ENCODE peak calls at places on chromosomes 6 and 20, in five cellular contexts. One of them, this sample, is unnamed.

GRCh38 chr20:23212482-23212881 is 126.4 kb upstream of the CD93 start:
- DNase-seq in cardiac fibroblast: no peak
- DNase-seq in GM12878: no peak
- DNase-seq in stomach: no peak
- DNase-seq in PC-9: no peak
- DNase-seq in this sample: no peak

GRCh38 chr6:163694988-163695942 is 280.7 kb downstream of the QKI start:
- DNase-seq in GM12878: no peak
- DNase-seq in cardiac fibroblast: no peak
- DNase-seq in stomach: no peak
- DNase-seq in PC-9: no peak
- DNase-seq in this sample: no peak

GRCh38 chr20:38119446-38119845 is 45.6 kb downstream of the TGM2 start:
- DNase-seq in cardiac fibroblast: no peak
- DNase-seq in GM12878: no peak
- DNase-seq in PC-9: no peak
- DNase-seq in stomach: peak; percentile 11
- DNase-seq in this sample: no peak

GRCh38 chr20:51129201-51129671 is 106.3 kb upstream of the KCNG1 start:
- DNase-seq in GM12878: no peak
- DNase-seq in cardiac fibroblast: no peak
- DNase-seq in PC-9: no peak
- DNase-seq in stomach: no peak
- DNase-seq in this sample: no peak

GRCh38 chr20:622161-622560 is 12.1 kb upstream of the TCF15 start:
- DNase-seq in cardiac fibroblast: no peak
- DNase-seq in stomach: no peak
- DNase-seq in GM12878: no peak
- DNase-seq in PC-9: no peak
- DNase-seq in this sample: no peak

GRCh38 chr6:69732045-69732444 is 64.8 kb downstream of the LMBRD1 start:
- DNase-seq in stomach: no peak
- DNase-seq in GM12878: no peak
- DNase-seq in PC-9: no peak
- DNase-seq in cardiac fibroblast: no peak
- DNase-seq in this sample: no peak

GRCh38 chr20:60249436-60249835 is 291.2 kb downstream of the CDH26 start:
- DNase-seq in stomach: no peak
- DNase-seq in cardiac fibroblast: peak; percentile 19
- DNase-seq in GM12878: no peak
- DNase-seq in PC-9: peak; percentile 9
- DNase-seq in this sample: no peak

GRCh38 chr6:143901885-143902708 is 37.8 kb downstream of the ZC2HC1B start:
- DNase-seq in stomach: no peak
- DNase-seq in cardiac fibroblast: peak; percentile 94
- DNase-seq in PC-9: no peak
- DNase-seq in GM12878: peak; percentile 48
- DNase-seq in this sample: peak; percentile 58

GRCh38 chr20:9474835-9475413 is 39.5 kb upstream of the LAMP5 start:
- DNase-seq in cardiac fibroblast: no peak
- DNase-seq in GM12878: no peak
- DNase-seq in stomach: no peak
- DNase-seq in PC-9: no peak
- DNase-seq in this sample: no peak

GRCh38 chr6:136066005-136066404 is 184.1 kb downstream of the MTFR2 start:
- DNase-seq in GM12878: no peak
- DNase-seq in stomach: no peak
- DNase-seq in PC-9: no peak
- DNase-seq in cardiac fibroblast: peak; percentile 80
- DNase-seq in this sample: no peak

GRCh38 chr20:57658447-57659130 is 38.4 kb upstream of the ZBP1 start:
- DNase-seq in stomach: peak; percentile 10
- DNase-seq in cardiac fibroblast: no peak
- DNase-seq in PC-9: no peak
- DNase-seq in GM12878: no peak
- DNase-seq in this sample: no peak

GRCh38 chr20:58697867-58698703 is 5.5 kb downstream of the NPEPL1 start:
- DNase-seq in cardiac fibroblast: no peak
- DNase-seq in GM12878: no peak
- DNase-seq in stomach: no peak
- DNase-seq in PC-9: no peak
- DNase-seq in this sample: no peak

GRCh38 chr20:62664316-62664971 is 22.1 kb downstream of the SLCO4A1 start:
- DNase-seq in GM12878: no peak
- DNase-seq in PC-9: no peak
- DNase-seq in stomach: no peak
- DNase-seq in cardiac fibroblast: no peak
- DNase-seq in this sample: no peak

GRCh38 chr6:87654117-87654516 is 47.9 kb downstream of the AKIRIN2 start:
- DNase-seq in cardiac fibroblast: no peak
- DNase-seq in stomach: no peak
- DNase-seq in PC-9: no peak
- DNase-seq in GM12878: no peak
- DNase-seq in this sample: no peak

GRCh38 chr6:63750400-63750799 is 114.8 kb downstream of the PHF3 start:
- DNase-seq in stomach: no peak
- DNase-seq in cardiac fibroblast: no peak
- DNase-seq in PC-9: no peak
- DNase-seq in GM12878: no peak
- DNase-seq in this sample: no peak

GRCh38 chr6:136956590-136957573 is 34.8 kb downstream of the SLC35D3 start:
- DNase-seq in cardiac fibroblast: peak; percentile 3
- DNase-seq in stomach: no peak
- DNase-seq in GM12878: no peak
- DNase-seq in PC-9: no peak
- DNase-seq in this sample: no peak

GRCh38 chr6:31087494-31088089 is 24.8 kb downstream of the C6orf15 start:
- DNase-seq in cardiac fibroblast: peak; percentile 89
- DNase-seq in GM12878: peak; percentile 25
- DNase-seq in PC-9: peak; percentile 89
- DNase-seq in stomach: peak; percentile 91
- DNase-seq in this sample: peak; percentile 39

GRCh38 chr6:71510057-71510713 is 221.6 kb downstream of the OGFRL1 start:
- DNase-seq in stomach: peak; percentile 43
- DNase-seq in cardiac fibroblast: peak; percentile 84
- DNase-seq in GM12878: no peak
- DNase-seq in PC-9: peak; percentile 67
- DNase-seq in this sample: no peak

GRCh38 chr6:43850314-43851203 is 80.5 kb downstream of the VEGFA start:
- DNase-seq in GM12878: no peak
- DNase-seq in cardiac fibroblast: no peak
- DNase-seq in stomach: no peak
- DNase-seq in PC-9: no peak
- DNase-seq in this sample: no peak

GRCh38 chr6:89482136-89482535 is 49.2 kb downstream of the ANKRD6 start:
- DNase-seq in PC-9: no peak
- DNase-seq in GM12878: no peak
- DNase-seq in stomach: no peak
- DNase-seq in cardiac fibroblast: no peak
- DNase-seq in this sample: no peak

GRCh38 chr6:158663465-158664167 is 13.8 kb downstream of the SYTL3 start:
- DNase-seq in GM12878: no peak
- DNase-seq in cardiac fibroblast: no peak
- DNase-seq in PC-9: no peak
- DNase-seq in stomach: peak; percentile 55
- DNase-seq in this sample: no peak

GRCh38 chr6:148747145-148747492 is 289 bp downstream of the UST start:
- DNase-seq in PC-9: peak; percentile 41
- DNase-seq in GM12878: no peak
- DNase-seq in cardiac fibroblast: peak; percentile 71
- DNase-seq in stomach: peak; percentile 34
- DNase-seq in this sample: no peak

GRCh38 chr20:54479138-54479906 is 3.9 kb downstream of the DOK5 start:
- DNase-seq in PC-9: no peak
- DNase-seq in cardiac fibroblast: no peak
- DNase-seq in stomach: no peak
- DNase-seq in GM12878: no peak
- DNase-seq in this sample: no peak

GRCh38 chr20:54476336-54476928 is 1.0 kb downstream of the DOK5 start:
- DNase-seq in PC-9: no peak
- DNase-seq in GM12878: no peak
- DNase-seq in stomach: no peak
- DNase-seq in cardiac fibroblast: no peak
- DNase-seq in this sample: no peak

GRCh38 chr20:54475334-54476287 is at the start of gene DOK5:
- DNase-seq in PC-9: no peak
- DNase-seq in stomach: no peak
- DNase-seq in GM12878: no peak
- DNase-seq in cardiac fibroblast: peak; percentile 81
- DNase-seq in this sample: no peak

GRCh38 chr20:54477556-54477955 is 2.2 kb downstream of the DOK5 start:
- DNase-seq in cardiac fibroblast: no peak
- DNase-seq in GM12878: no peak
- DNase-seq in stomach: no peak
- DNase-seq in PC-9: no peak
- DNase-seq in this sample: no peak

DNA sequence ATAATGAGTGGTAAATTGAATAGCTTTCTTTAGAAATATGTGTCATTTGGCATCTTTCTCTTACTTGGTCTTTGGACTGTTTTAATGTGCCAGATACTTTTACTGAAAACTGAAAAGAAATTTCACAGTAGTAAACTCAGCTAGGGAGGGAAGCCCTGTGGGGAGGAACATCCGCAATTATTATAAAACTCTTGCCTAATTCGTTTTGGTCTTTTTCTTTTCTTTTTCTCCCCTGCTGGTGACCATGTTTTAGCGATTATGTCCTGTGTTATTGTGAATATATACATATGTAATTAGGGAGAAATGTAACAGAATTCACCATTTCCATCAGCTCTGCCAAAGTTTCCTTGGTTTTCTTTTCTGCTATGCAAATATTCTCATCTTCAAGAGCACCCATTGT is 1.7 kb downstream of the DOK5 start:
- DNase-seq in GM12878: no peak
- DNase-seq in PC-9: no peak
- DNase-seq in stomach: no peak
- DNase-seq in cardiac fibroblast: no peak
- DNase-seq in this sample: no peak
- H3K4me3 ChIP-seq in GM12878: no peak overlapping the region
- H3K4me3 ChIP-seq in PC-9: no peak overlapping the region
- H3K4me3 ChIP-seq in stomach: no peak overlapping the region
- H3K4me3 ChIP-seq in cardiac fibroblast: peak overlapping the region; percentile 62
- H3K4me3 ChIP-seq in this sample: no peak overlapping the region

DNA sequence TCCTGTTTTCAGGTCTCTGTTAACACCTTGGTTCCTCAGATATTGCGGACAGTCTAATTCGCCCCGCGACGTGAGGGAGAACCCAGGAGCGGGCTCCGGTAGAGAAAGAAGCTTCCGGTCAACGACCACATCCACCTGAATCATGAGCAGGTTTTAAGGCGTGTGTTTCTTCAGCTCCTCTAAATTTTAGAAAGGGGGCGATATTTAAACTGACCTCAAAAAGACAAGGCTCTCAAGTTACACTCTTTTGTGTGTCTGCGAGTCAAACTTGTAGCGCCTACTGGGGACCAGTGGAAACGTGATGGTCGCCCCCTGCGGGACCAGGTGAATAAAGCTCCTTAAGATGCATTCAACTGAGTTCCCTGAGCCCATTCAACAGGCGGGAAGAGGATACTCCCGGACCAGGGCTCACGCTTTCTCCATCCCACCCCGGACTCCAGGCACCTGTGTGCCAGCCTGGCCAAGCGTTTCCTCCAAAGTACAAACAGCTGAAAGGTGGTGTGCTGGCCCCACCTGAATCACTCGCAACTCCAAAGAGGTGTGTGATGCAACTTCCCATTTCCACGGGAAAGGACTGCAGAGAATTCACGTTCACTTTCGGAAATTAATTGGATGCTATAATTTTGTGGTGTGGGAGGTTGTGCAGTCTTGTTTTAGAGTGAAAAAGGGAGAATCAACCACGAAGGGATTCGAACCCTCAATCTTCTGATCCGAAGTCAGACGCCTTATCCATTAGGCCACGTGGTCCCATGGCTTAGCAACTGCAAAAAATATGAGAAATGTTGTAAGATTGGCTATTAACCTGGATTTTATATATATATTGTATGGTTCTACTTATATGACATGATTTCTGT is 17.0 kb downstream of the GPX5 start:
- DNase-seq in GM12878: peak; percentile 64
- DNase-seq in cardiac fibroblast: peak; percentile 81
- DNase-seq in stomach: no peak
- DNase-seq in PC-9: peak; percentile 83
- DNase-seq in this sample: peak; percentile 82
- TF ChIP-seq CTCF in GM12878: peak; percentile 51
- TF ChIP-seq CTCF in cardiac fibroblast: peak; percentile 37
- TF ChIP-seq CTCF in stomach: no peak
- TF ChIP-seq CTCF in PC-9: peak; percentile 73
- TF ChIP-seq CTCF in this sample: peak; percentile 69

GRCh38 chr6:139369568-139370046 is 4.8 kb downstream of the CITED2 start:
- DNase-seq in stomach: no peak
- DNase-seq in GM12878: no peak
- DNase-seq in cardiac fibroblast: peak; percentile 83
- DNase-seq in PC-9: peak; percentile 9
- DNase-seq in this sample: no peak

GRCh38 chr6:139369068-139369467 is 5.4 kb downstream of the CITED2 start:
- DNase-seq in GM12878: no peak
- DNase-seq in PC-9: peak; percentile 6
- DNase-seq in cardiac fibroblast: peak; percentile 16
- DNase-seq in stomach: no peak
- DNase-seq in this sample: no peak

GRCh38 chr6:139370707-139371345 is 3.6 kb downstream of the CITED2 start:
- DNase-seq in GM12878: no peak
- DNase-seq in PC-9: no peak
- DNase-seq in cardiac fibroblast: peak; percentile 43
- DNase-seq in stomach: no peak
- DNase-seq in this sample: no peak

GRCh38 chr6:139371421-139372253 is 2.8 kb downstream of the CITED2 start:
- DNase-seq in cardiac fibroblast: peak; percentile 53
- DNase-seq in GM12878: no peak
- DNase-seq in stomach: no peak
- DNase-seq in PC-9: no peak
- DNase-seq in this sample: no peak

GRCh38 chr6:139370047-139370706 is 4.3 kb downstream of the CITED2 start:
- DNase-seq in PC-9: peak; percentile 2
- DNase-seq in stomach: no peak
- DNase-seq in GM12878: no peak
- DNase-seq in cardiac fibroblast: peak; percentile 84
- DNase-seq in this sample: no peak
- H3K4me3 ChIP-seq in PC-9: peak overlapping the region; percentile 89
- H3K4me3 ChIP-seq in stomach: peak overlapping the region; percentile 93
- H3K4me3 ChIP-seq in GM12878: no peak overlapping the region
- H3K4me3 ChIP-seq in cardiac fibroblast: no peak overlapping the region
- H3K4me3 ChIP-seq in this sample: no peak overlapping the region

GRCh38 chr20:34367155-34367554 is 4.1 kb downstream of the ITCH start:
- DNase-seq in cardiac fibroblast: no peak
- DNase-seq in PC-9: no peak
- DNase-seq in GM12878: no peak
- DNase-seq in stomach: no peak
- DNase-seq in this sample: no peak

GRCh38 chr20:34370062-34370461 is 7.0 kb downstream of the ITCH start:
- DNase-seq in GM12878: no peak
- DNase-seq in PC-9: no peak
- DNase-seq in stomach: no peak
- DNase-seq in cardiac fibroblast: no peak
- DNase-seq in this sample: no peak

GRCh38 chr20:34369265-34369664 is 6.2 kb downstream of the ITCH start:
- DNase-seq in GM12878: no peak
- DNase-seq in stomach: no peak
- DNase-seq in cardiac fibroblast: no peak
- DNase-seq in PC-9: peak; percentile 48
- DNase-seq in this sample: no peak

GRCh38 chr20:34365765-34366213 is 2.7 kb downstream of the ITCH start:
- DNase-seq in GM12878: peak; percentile 79
- DNase-seq in cardiac fibroblast: no peak
- DNase-seq in PC-9: no peak
- DNase-seq in stomach: no peak
- DNase-seq in this sample: peak; percentile 37

GRCh38 chr20:34368547-34368946 is 5.5 kb downstream of the ITCH start:
- DNase-seq in cardiac fibroblast: peak; percentile 12
- DNase-seq in PC-9: no peak
- DNase-seq in stomach: no peak
- DNase-seq in GM12878: no peak
- DNase-seq in this sample: no peak
- TF ChIP-seq CTCF in cardiac fibroblast: no peak
- TF ChIP-seq CTCF in PC-9: no peak
- TF ChIP-seq CTCF in stomach: no peak
- TF ChIP-seq CTCF in GM12878: no peak
- TF ChIP-seq CTCF in this sample: no peak